ENCODE peak calls at places on chromosomes 2 and 18, in five cellular contexts. One of them, this sample, is unnamed.

GRCh38 chr2:120346034-120346666 is at the start of gene INHBB:
- DNase-seq in HL-60: no peak
- DNase-seq in fibroblast of mammary gland: no peak
- DNase-seq in fibroblast of villous mesenchyme: no peak
- DNase-seq in IMR-90: no peak
- DNase-seq in this sample: no peak

GRCh38 chr2:227595797-227596196 is 2.9 kb upstream of the SCYGR2 start:
- DNase-seq in IMR-90: no peak
- DNase-seq in fibroblast of mammary gland: no peak
- DNase-seq in fibroblast of villous mesenchyme: no peak
- DNase-seq in HL-60: no peak
- DNase-seq in this sample: no peak

GRCh38 chr2:8039732-8040131 is 642.1 kb upstream of the ID2 start:
- DNase-seq in fibroblast of villous mesenchyme: no peak
- DNase-seq in IMR-90: no peak
- DNase-seq in fibroblast of mammary gland: no peak
- DNase-seq in HL-60: no peak
- DNase-seq in this sample: no peak

GRCh38 chr18:26543368-26543767 is 5.0 kb downstream of the KCTD1 start:
- DNase-seq in fibroblast of villous mesenchyme: no peak
- DNase-seq in HL-60: no peak
- DNase-seq in IMR-90: no peak
- DNase-seq in fibroblast of mammary gland: no peak
- DNase-seq in this sample: no peak

GRCh38 chr2:26880161-26880560 is 32.2 kb downstream of the DPYSL5 start:
- DNase-seq in fibroblast of villous mesenchyme: no peak
- DNase-seq in IMR-90: no peak
- DNase-seq in HL-60: no peak
- DNase-seq in fibroblast of mammary gland: no peak
- DNase-seq in this sample: no peak

GRCh38 chr2:149329470-149330126 is 789 bp upstream of the LYPD6 start:
- DNase-seq in HL-60: no peak
- DNase-seq in fibroblast of villous mesenchyme: peak; percentile 64
- DNase-seq in IMR-90: peak; percentile 7
- DNase-seq in fibroblast of mammary gland: peak; percentile 30
- DNase-seq in this sample: no peak

GRCh38 chr18:46155652-46156051 is 51.5 kb downstream of the HAUS1 start:
- DNase-seq in HL-60: no peak
- DNase-seq in fibroblast of mammary gland: peak; percentile 74
- DNase-seq in fibroblast of villous mesenchyme: peak; percentile 58
- DNase-seq in IMR-90: peak; percentile 90
- DNase-seq in this sample: no peak

GRCh38 chr2:207184348-207184747 is 18.6 kb upstream of the KLF7 start:
- DNase-seq in IMR-90: peak; percentile 77
- DNase-seq in fibroblast of villous mesenchyme: no peak
- DNase-seq in HL-60: no peak
- DNase-seq in fibroblast of mammary gland: peak; percentile 93
- DNase-seq in this sample: no peak

GRCh38 chr2:29841386-29842004 is 79.9 kb downstream of the ALK start:
- DNase-seq in IMR-90: peak; percentile 22
- DNase-seq in HL-60: peak; percentile 2
- DNase-seq in fibroblast of villous mesenchyme: peak; percentile 38
- DNase-seq in fibroblast of mammary gland: peak; percentile 42
- DNase-seq in this sample: no peak

GRCh38 chr18:533995-534601 is 33.6 kb upstream of the COLEC12 start:
- DNase-seq in fibroblast of villous mesenchyme: no peak
- DNase-seq in IMR-90: no peak
- DNase-seq in HL-60: no peak
- DNase-seq in fibroblast of mammary gland: no peak
- DNase-seq in this sample: no peak

GRCh38 chr2:25380023-25380422 is 38.3 kb upstream of the DNMT3A start:
- DNase-seq in fibroblast of mammary gland: no peak
- DNase-seq in HL-60: no peak
- DNase-seq in fibroblast of villous mesenchyme: no peak
- DNase-seq in IMR-90: no peak
- DNase-seq in this sample: no peak

GRCh38 chr2:223774193-223774592 is 63.2 kb downstream of the AP1S3 start:
- DNase-seq in IMR-90: no peak
- DNase-seq in fibroblast of villous mesenchyme: no peak
- DNase-seq in fibroblast of mammary gland: no peak
- DNase-seq in HL-60: no peak
- DNase-seq in this sample: no peak

GRCh38 chr2:239852272-239852671 is 172.9 kb downstream of the NDUFA10 start:
- DNase-seq in HL-60: no peak
- DNase-seq in IMR-90: no peak
- DNase-seq in fibroblast of villous mesenchyme: no peak
- DNase-seq in fibroblast of mammary gland: no peak
- DNase-seq in this sample: no peak

GRCh38 chr18:69897397-69898108 is 50.1 kb downstream of the CD226 start:
- DNase-seq in fibroblast of mammary gland: no peak
- DNase-seq in HL-60: peak; percentile 45
- DNase-seq in IMR-90: no peak
- DNase-seq in fibroblast of villous mesenchyme: no peak
- DNase-seq in this sample: no peak

GRCh38 chr2:38432827-38433606 is 55.9 kb upstream of the ATL2 start:
- DNase-seq in fibroblast of villous mesenchyme: peak; percentile 27
- DNase-seq in HL-60: peak; percentile 60
- DNase-seq in fibroblast of mammary gland: no peak
- DNase-seq in IMR-90: no peak
- DNase-seq in this sample: no peak

GRCh38 chr2:140658766-140659165 is 1472.0 kb downstream of the LRP1B start:
- DNase-seq in IMR-90: no peak
- DNase-seq in fibroblast of mammary gland: no peak
- DNase-seq in HL-60: no peak
- DNase-seq in fibroblast of villous mesenchyme: no peak
- DNase-seq in this sample: no peak

GRCh38 chr2:236166157-236166780 is 1.9 kb downstream of the GBX2 start:
- DNase-seq in HL-60: no peak
- DNase-seq in fibroblast of villous mesenchyme: peak; percentile 18
- DNase-seq in IMR-90: no peak
- DNase-seq in fibroblast of mammary gland: no peak
- DNase-seq in this sample: no peak

GRCh38 chr18:59877366-59877765 is 22.4 kb upstream of the PMAIP1 start:
- DNase-seq in fibroblast of villous mesenchyme: peak; percentile 58
- DNase-seq in fibroblast of mammary gland: no peak
- DNase-seq in HL-60: peak; percentile 79
- DNase-seq in IMR-90: no peak
- DNase-seq in this sample: no peak

GRCh38 chr2:232839680-232840079 is 30.4 kb upstream of the SNORC start:
- DNase-seq in fibroblast of mammary gland: no peak
- DNase-seq in IMR-90: no peak
- DNase-seq in HL-60: peak; percentile 95
- DNase-seq in fibroblast of villous mesenchyme: no peak
- DNase-seq in this sample: peak; percentile 85

GRCh38 chr18:50298443-50299284 is 11.2 kb upstream of the CXXC1 start:
- DNase-seq in fibroblast of villous mesenchyme: no peak
- DNase-seq in HL-60: no peak
- DNase-seq in fibroblast of mammary gland: no peak
- DNase-seq in IMR-90: no peak
- DNase-seq in this sample: no peak

GRCh38 chr2:119760876-119761275 is 1.2 kb downstream of the PTPN4 start:
- DNase-seq in HL-60: no peak
- DNase-seq in fibroblast of villous mesenchyme: peak; percentile 53
- DNase-seq in fibroblast of mammary gland: peak; percentile 46
- DNase-seq in IMR-90: peak; percentile 44
- DNase-seq in this sample: no peak

GRCh38 chr2:164617466-164617865 is 3.8 kb downstream of the GRB14 start:
- DNase-seq in HL-60: no peak
- DNase-seq in fibroblast of mammary gland: peak; percentile 13
- DNase-seq in fibroblast of villous mesenchyme: no peak
- DNase-seq in IMR-90: no peak
- DNase-seq in this sample: no peak

GRCh38 chr2:189412330-189412953 is 28.8 kb upstream of the WDR75 start:
- DNase-seq in HL-60: peak; percentile 18
- DNase-seq in fibroblast of villous mesenchyme: peak; percentile 79
- DNase-seq in fibroblast of mammary gland: peak; percentile 82
- DNase-seq in IMR-90: peak; percentile 74
- DNase-seq in this sample: no peak

GRCh38 chr2:232519581-232519980 is 607 bp upstream of the PRSS56 start:
- DNase-seq in IMR-90: no peak
- DNase-seq in HL-60: no peak
- DNase-seq in fibroblast of mammary gland: no peak
- DNase-seq in fibroblast of villous mesenchyme: no peak
- DNase-seq in this sample: no peak

GRCh38 chr2:11829947-11830707 is 83.7 kb downstream of the LPIN1 start:
- DNase-seq in fibroblast of mammary gland: peak; percentile 97
- DNase-seq in fibroblast of villous mesenchyme: peak; percentile 96
- DNase-seq in IMR-90: peak; percentile 98
- DNase-seq in HL-60: peak; percentile 92
- DNase-seq in this sample: peak; percentile 77
- TF ChIP-seq CTCF in fibroblast of mammary gland: peak; percentile 31
- TF ChIP-seq CTCF in fibroblast of villous mesenchyme: peak; percentile 29
- TF ChIP-seq CTCF in IMR-90: peak; percentile 55
- TF ChIP-seq CTCF in HL-60: no peak
- TF ChIP-seq CTCF in this sample: no peak

DNA sequence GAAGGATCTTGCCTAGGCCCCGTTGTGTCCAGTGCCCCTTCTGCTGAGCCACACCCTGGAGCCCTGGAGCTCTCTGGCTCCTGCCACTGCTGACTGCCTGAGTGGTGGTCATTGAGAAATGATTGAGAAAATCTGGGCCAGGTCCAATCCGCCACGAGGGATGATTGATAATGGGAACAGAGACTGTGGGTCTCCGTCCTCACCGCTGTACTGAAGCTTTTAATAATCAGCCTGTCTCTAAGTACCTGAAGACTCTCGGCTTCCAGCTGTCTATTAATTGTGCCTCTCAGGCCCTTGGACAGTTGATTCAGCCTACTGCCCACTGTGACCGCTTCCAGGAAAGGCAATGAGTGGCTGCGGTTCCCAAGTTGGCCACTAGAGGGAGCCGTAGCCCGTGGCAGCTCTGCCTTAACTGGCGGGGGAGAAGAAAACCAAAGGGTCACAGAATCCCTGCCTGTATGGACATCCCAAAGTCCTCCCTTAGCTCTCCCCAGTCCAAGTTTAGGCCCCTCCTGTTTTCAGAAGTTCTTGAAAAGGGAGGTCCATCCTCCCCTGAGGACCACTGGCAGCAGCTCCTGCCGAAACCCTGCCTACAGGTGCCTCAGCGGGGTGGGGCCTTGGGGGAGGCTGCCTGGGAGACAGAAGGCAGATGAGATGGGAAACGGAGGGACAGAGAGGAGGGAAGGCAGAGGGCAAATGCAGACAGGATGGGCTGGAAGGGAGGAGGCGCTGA is 213.6 kb downstream of the TNS1 start:
- DNase-seq in fibroblast of mammary gland: peak; percentile 65
- DNase-seq in IMR-90: peak; percentile 64
- DNase-seq in fibroblast of villous mesenchyme: peak; percentile 58
- DNase-seq in HL-60: peak; percentile 68
- DNase-seq in this sample: peak; percentile 76
- TF ChIP-seq CTCF in fibroblast of mammary gland: peak; percentile 99
- TF ChIP-seq CTCF in IMR-90: peak; percentile 98
- TF ChIP-seq CTCF in fibroblast of villous mesenchyme: peak; percentile 99
- TF ChIP-seq CTCF in HL-60: peak; percentile 99
- TF ChIP-seq CTCF in this sample: peak; percentile 99

GRCh38 chr2:148020358-148021058 is at the start of gene ORC4:
- DNase-seq in HL-60: peak; percentile 98
- DNase-seq in fibroblast of villous mesenchyme: peak; percentile 99
- DNase-seq in fibroblast of mammary gland: peak; percentile 99
- DNase-seq in IMR-90: peak; percentile 99
- DNase-seq in this sample: peak; percentile 98
- TF ChIP-seq CTCF in HL-60: no peak
- TF ChIP-seq CTCF in fibroblast of villous mesenchyme: peak; percentile 44
- TF ChIP-seq CTCF in fibroblast of mammary gland: peak; percentile 28
- TF ChIP-seq CTCF in IMR-90: peak; percentile 38
- TF ChIP-seq CTCF in this sample: no peak

GRCh38 chr2:192203876-192204275 is 9.1 kb upstream of the TMEFF2 start:
- DNase-seq in HL-60: no peak
- DNase-seq in IMR-90: peak; percentile 68
- DNase-seq in fibroblast of mammary gland: no peak
- DNase-seq in fibroblast of villous mesenchyme: no peak
- DNase-seq in this sample: no peak
- TF ChIP-seq CTCF in HL-60: no peak
- TF ChIP-seq CTCF in IMR-90: no peak
- TF ChIP-seq CTCF in fibroblast of mammary gland: no peak
- TF ChIP-seq CTCF in fibroblast of villous mesenchyme: no peak
- TF ChIP-seq CTCF in this sample: no peak

GRCh38 chr2:174350018-174350417 is 15.3 kb downstream of the SP9 start:
- DNase-seq in fibroblast of mammary gland: no peak
- DNase-seq in IMR-90: peak; percentile 22
- DNase-seq in HL-60: no peak
- DNase-seq in fibroblast of villous mesenchyme: no peak
- DNase-seq in this sample: no peak
- TF ChIP-seq CTCF in fibroblast of mammary gland: peak; percentile 55
- TF ChIP-seq CTCF in IMR-90: peak; percentile 42
- TF ChIP-seq CTCF in HL-60: peak; percentile 4
- TF ChIP-seq CTCF in fibroblast of villous mesenchyme: peak; percentile 38
- TF ChIP-seq CTCF in this sample: no peak

DNA sequence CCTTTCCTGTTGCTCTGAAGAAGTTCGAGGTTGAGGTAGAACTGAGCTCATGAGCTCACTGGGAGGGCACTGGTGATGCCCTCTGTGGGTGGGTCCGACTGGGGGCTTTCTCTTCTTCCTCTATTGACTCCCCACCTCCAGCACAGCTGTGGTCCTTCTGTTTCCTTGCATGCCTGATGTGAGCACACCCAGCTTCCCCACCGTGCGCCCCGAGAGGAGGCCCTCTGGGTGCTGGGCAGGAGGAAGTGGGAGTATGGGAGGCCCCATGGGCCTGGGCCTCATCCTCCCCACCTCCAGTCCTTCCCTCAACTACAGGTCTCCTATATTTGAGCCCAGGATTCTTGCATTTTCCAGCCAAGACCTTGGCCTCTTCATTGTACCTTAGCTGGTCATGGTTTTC is 21.0 kb downstream of the SPEG start:
- DNase-seq in fibroblast of mammary gland: no peak
- DNase-seq in fibroblast of villous mesenchyme: no peak
- DNase-seq in HL-60: peak; percentile 68
- DNase-seq in IMR-90: no peak
- DNase-seq in this sample: no peak
- TF ChIP-seq CTCF in fibroblast of mammary gland: no peak
- TF ChIP-seq CTCF in fibroblast of villous mesenchyme: no peak
- TF ChIP-seq CTCF in HL-60: no peak
- TF ChIP-seq CTCF in IMR-90: no peak
- TF ChIP-seq CTCF in this sample: no peak

This sample was measured in CD14-positive monocyte.